ENCODE peak calls at places on chromosomes 6 and 20, in seven cellular contexts. One of them, this sample, is unnamed.

GRCh38 chr6:71254323-71254722 is 34.3 kb upstream of the OGFRL1 start:
- DNase-seq in GM13976: no peak
- DNase-seq in stimulated activated effector memory CD8-positive, alpha-beta T cell treated with anti-CD3 and anti-CD28 coated beads, Interleukin-12 subunit alpha, Interleukin-12 subunit beta, amount 100 ng/mL, for 72 hours: no peak
- DNase-seq in substantia nigra: no peak
- DNase-seq in NCI-H1436: no peak
- DNase-seq in stimulated activated CD4-positive, alpha-beta T cell treated with anti-CD3 and anti-CD28 coated beads, TNF-alpha, amount 100 ng/mL, for 48 hours: no peak
- DNase-seq in H7: no peak
- DNase-seq in this sample: no peak

GRCh38 chr6:35980991-35981645 is 43.3 kb downstream of the SLC26A8 start:
- DNase-seq in GM13976: no peak
- DNase-seq in stimulated activated effector memory CD8-positive, alpha-beta T cell treated with anti-CD3 and anti-CD28 coated beads, Interleukin-12 subunit alpha, Interleukin-12 subunit beta, amount 100 ng/mL, for 72 hours: no peak
- DNase-seq in substantia nigra: no peak
- DNase-seq in NCI-H1436: no peak
- DNase-seq in stimulated activated CD4-positive, alpha-beta T cell treated with anti-CD3 and anti-CD28 coated beads, TNF-alpha, amount 100 ng/mL, for 48 hours: no peak
- DNase-seq in H7: no peak
- DNase-seq in this sample: no peak

GRCh38 chr6:151196571-151196970 is 43.2 kb upstream of the AKAP12 start:
- DNase-seq in GM13976: no peak
- DNase-seq in stimulated activated effector memory CD8-positive, alpha-beta T cell treated with anti-CD3 and anti-CD28 coated beads, Interleukin-12 subunit alpha, Interleukin-12 subunit beta, amount 100 ng/mL, for 72 hours: no peak
- DNase-seq in substantia nigra: no peak
- DNase-seq in NCI-H1436: no peak
- DNase-seq in stimulated activated CD4-positive, alpha-beta T cell treated with anti-CD3 and anti-CD28 coated beads, TNF-alpha, amount 100 ng/mL, for 48 hours: no peak
- DNase-seq in H7: no peak
- DNase-seq in this sample: no peak

GRCh38 chr6:140043762-140044378 is 669.4 kb upstream of the CITED2 start:
- DNase-seq in GM13976: no peak
- DNase-seq in stimulated activated effector memory CD8-positive, alpha-beta T cell treated with anti-CD3 and anti-CD28 coated beads, Interleukin-12 subunit alpha, Interleukin-12 subunit beta, amount 100 ng/mL, for 72 hours: no peak
- DNase-seq in substantia nigra: no peak
- DNase-seq in NCI-H1436: no peak
- DNase-seq in stimulated activated CD4-positive, alpha-beta T cell treated with anti-CD3 and anti-CD28 coated beads, TNF-alpha, amount 100 ng/mL, for 48 hours: no peak
- DNase-seq in H7: no peak
- DNase-seq in this sample: no peak

GRCh38 chr6:108127056-108127455 is 38.8 kb upstream of the NR2E1 start:
- DNase-seq in GM13976: no peak
- DNase-seq in stimulated activated effector memory CD8-positive, alpha-beta T cell treated with anti-CD3 and anti-CD28 coated beads, Interleukin-12 subunit alpha, Interleukin-12 subunit beta, amount 100 ng/mL, for 72 hours: no peak
- DNase-seq in substantia nigra: no peak
- DNase-seq in NCI-H1436: no peak
- DNase-seq in stimulated activated CD4-positive, alpha-beta T cell treated with anti-CD3 and anti-CD28 coated beads, TNF-alpha, amount 100 ng/mL, for 48 hours: no peak
- DNase-seq in H7: no peak
- DNase-seq in this sample: no peak

GRCh38 chr6:35177586-35177985 is 36.2 kb upstream of the SCUBE3 start:
- DNase-seq in GM13976: no peak
- DNase-seq in stimulated activated effector memory CD8-positive, alpha-beta T cell treated with anti-CD3 and anti-CD28 coated beads, Interleukin-12 subunit alpha, Interleukin-12 subunit beta, amount 100 ng/mL, for 72 hours: no peak
- DNase-seq in substantia nigra: no peak
- DNase-seq in NCI-H1436: no peak
- DNase-seq in stimulated activated CD4-positive, alpha-beta T cell treated with anti-CD3 and anti-CD28 coated beads, TNF-alpha, amount 100 ng/mL, for 48 hours: no peak
- DNase-seq in H7: no peak
- DNase-seq in this sample: no peak

GRCh38 chr20:12110711-12111110 is 193.0 kb downstream of the BTBD3 start:
- DNase-seq in GM13976: no peak
- DNase-seq in stimulated activated effector memory CD8-positive, alpha-beta T cell treated with anti-CD3 and anti-CD28 coated beads, Interleukin-12 subunit alpha, Interleukin-12 subunit beta, amount 100 ng/mL, for 72 hours: no peak
- DNase-seq in substantia nigra: no peak
- DNase-seq in NCI-H1436: no peak
- DNase-seq in stimulated activated CD4-positive, alpha-beta T cell treated with anti-CD3 and anti-CD28 coated beads, TNF-alpha, amount 100 ng/mL, for 48 hours: no peak
- DNase-seq in H7: no peak
- DNase-seq in this sample: no peak

GRCh38 chr20:59231124-59231804 is 67.6 kb downstream of the ZNF831 start:
- DNase-seq in GM13976: no peak
- DNase-seq in stimulated activated effector memory CD8-positive, alpha-beta T cell treated with anti-CD3 and anti-CD28 coated beads, Interleukin-12 subunit alpha, Interleukin-12 subunit beta, amount 100 ng/mL, for 72 hours: no peak
- DNase-seq in substantia nigra: no peak
- DNase-seq in NCI-H1436: no peak
- DNase-seq in stimulated activated CD4-positive, alpha-beta T cell treated with anti-CD3 and anti-CD28 coated beads, TNF-alpha, amount 100 ng/mL, for 48 hours: no peak
- DNase-seq in H7: no peak
- DNase-seq in this sample: no peak

GRCh38 chr20:2749343-2749950 is 51.0 kb downstream of the CPXM1 start:
- DNase-seq in GM13976: no peak
- DNase-seq in stimulated activated effector memory CD8-positive, alpha-beta T cell treated with anti-CD3 and anti-CD28 coated beads, Interleukin-12 subunit alpha, Interleukin-12 subunit beta, amount 100 ng/mL, for 72 hours: no peak
- DNase-seq in substantia nigra: no peak
- DNase-seq in NCI-H1436: no peak
- DNase-seq in stimulated activated CD4-positive, alpha-beta T cell treated with anti-CD3 and anti-CD28 coated beads, TNF-alpha, amount 100 ng/mL, for 48 hours: no peak
- DNase-seq in H7: no peak
- DNase-seq in this sample: no peak

GRCh38 chr6:35719830-35720733 is 16.8 kb upstream of the ARMC12 start:
- DNase-seq in GM13976: peak
- DNase-seq in stimulated activated effector memory CD8-positive, alpha-beta T cell treated with anti-CD3 and anti-CD28 coated beads, Interleukin-12 subunit alpha, Interleukin-12 subunit beta, amount 100 ng/mL, for 72 hours: no peak
- DNase-seq in substantia nigra: no peak
- DNase-seq in NCI-H1436: no peak
- DNase-seq in stimulated activated CD4-positive, alpha-beta T cell treated with anti-CD3 and anti-CD28 coated beads, TNF-alpha, amount 100 ng/mL, for 48 hours: no peak
- DNase-seq in H7: peak
- DNase-seq in this sample: peak

GRCh38 chr20:16485406-16485805 is 87.8 kb downstream of the KIF16B start:
- DNase-seq in GM13976: no peak
- DNase-seq in stimulated activated effector memory CD8-positive, alpha-beta T cell treated with anti-CD3 and anti-CD28 coated beads, Interleukin-12 subunit alpha, Interleukin-12 subunit beta, amount 100 ng/mL, for 72 hours: no peak
- DNase-seq in substantia nigra: no peak
- DNase-seq in NCI-H1436: no peak
- DNase-seq in stimulated activated CD4-positive, alpha-beta T cell treated with anti-CD3 and anti-CD28 coated beads, TNF-alpha, amount 100 ng/mL, for 48 hours: no peak
- DNase-seq in H7: no peak
- DNase-seq in this sample: no peak

GRCh38 chr6:31081872-31082271 is 30.5 kb downstream of the C6orf15 start:
- DNase-seq in GM13976: no peak
- DNase-seq in stimulated activated effector memory CD8-positive, alpha-beta T cell treated with anti-CD3 and anti-CD28 coated beads, Interleukin-12 subunit alpha, Interleukin-12 subunit beta, amount 100 ng/mL, for 72 hours: no peak
- DNase-seq in substantia nigra: no peak
- DNase-seq in NCI-H1436: no peak
- DNase-seq in stimulated activated CD4-positive, alpha-beta T cell treated with anti-CD3 and anti-CD28 coated beads, TNF-alpha, amount 100 ng/mL, for 48 hours: no peak
- DNase-seq in H7: no peak
- DNase-seq in this sample: no peak

GRCh38 chr6:6749791-6750434 is 161.4 kb downstream of the LY86 start:
- DNase-seq in GM13976: no peak
- DNase-seq in stimulated activated effector memory CD8-positive, alpha-beta T cell treated with anti-CD3 and anti-CD28 coated beads, Interleukin-12 subunit alpha, Interleukin-12 subunit beta, amount 100 ng/mL, for 72 hours: no peak
- DNase-seq in substantia nigra: peak
- DNase-seq in NCI-H1436: no peak
- DNase-seq in stimulated activated CD4-positive, alpha-beta T cell treated with anti-CD3 and anti-CD28 coated beads, TNF-alpha, amount 100 ng/mL, for 48 hours: peak
- DNase-seq in H7: peak
- DNase-seq in this sample: no peak

GRCh38 chr20:46119028-46119546 is 973 bp downstream of the CD40 start:
- DNase-seq in GM13976: peak
- DNase-seq in stimulated activated effector memory CD8-positive, alpha-beta T cell treated with anti-CD3 and anti-CD28 coated beads, Interleukin-12 subunit alpha, Interleukin-12 subunit beta, amount 100 ng/mL, for 72 hours: no peak
- DNase-seq in substantia nigra: no peak
- DNase-seq in NCI-H1436: no peak
- DNase-seq in stimulated activated CD4-positive, alpha-beta T cell treated with anti-CD3 and anti-CD28 coated beads, TNF-alpha, amount 100 ng/mL, for 48 hours: no peak
- DNase-seq in H7: no peak
- DNase-seq in this sample: no peak

GRCh38 chr6:71289039-71289801 is 609 bp downstream of the OGFRL1 start:
- DNase-seq in GM13976: no peak
- DNase-seq in stimulated activated effector memory CD8-positive, alpha-beta T cell treated with anti-CD3 and anti-CD28 coated beads, Interleukin-12 subunit alpha, Interleukin-12 subunit beta, amount 100 ng/mL, for 72 hours: peak
- DNase-seq in substantia nigra: no peak
- DNase-seq in NCI-H1436: no peak
- DNase-seq in stimulated activated CD4-positive, alpha-beta T cell treated with anti-CD3 and anti-CD28 coated beads, TNF-alpha, amount 100 ng/mL, for 48 hours: peak
- DNase-seq in H7: peak
- DNase-seq in this sample: no peak

GRCh38 chr6:89260310-89260709 is 43.2 kb upstream of the GABRR1 start:
- DNase-seq in GM13976: peak
- DNase-seq in stimulated activated effector memory CD8-positive, alpha-beta T cell treated with anti-CD3 and anti-CD28 coated beads, Interleukin-12 subunit alpha, Interleukin-12 subunit beta, amount 100 ng/mL, for 72 hours: no peak
- DNase-seq in substantia nigra: no peak
- DNase-seq in NCI-H1436: no peak
- DNase-seq in stimulated activated CD4-positive, alpha-beta T cell treated with anti-CD3 and anti-CD28 coated beads, TNF-alpha, amount 100 ng/mL, for 48 hours: no peak
- DNase-seq in H7: no peak
- DNase-seq in this sample: no peak

GRCh38 chr6:27138837-27139752 is 108.4 kb upstream of the PRSS16 start:
- DNase-seq in GM13976: peak
- DNase-seq in stimulated activated effector memory CD8-positive, alpha-beta T cell treated with anti-CD3 and anti-CD28 coated beads, Interleukin-12 subunit alpha, Interleukin-12 subunit beta, amount 100 ng/mL, for 72 hours: peak
- DNase-seq in substantia nigra: no peak
- DNase-seq in NCI-H1436: no peak
- DNase-seq in stimulated activated CD4-positive, alpha-beta T cell treated with anti-CD3 and anti-CD28 coated beads, TNF-alpha, amount 100 ng/mL, for 48 hours: peak
- DNase-seq in H7: peak
- DNase-seq in this sample: no peak

GRCh38 chr20:57708694-57709673 is 831 bp downstream of the PMEPA1 start:
- DNase-seq in GM13976: no peak
- DNase-seq in stimulated activated effector memory CD8-positive, alpha-beta T cell treated with anti-CD3 and anti-CD28 coated beads, Interleukin-12 subunit alpha, Interleukin-12 subunit beta, amount 100 ng/mL, for 72 hours: no peak
- DNase-seq in substantia nigra: no peak
- DNase-seq in NCI-H1436: no peak
- DNase-seq in stimulated activated CD4-positive, alpha-beta T cell treated with anti-CD3 and anti-CD28 coated beads, TNF-alpha, amount 100 ng/mL, for 48 hours: no peak
- DNase-seq in H7: peak
- DNase-seq in this sample: no peak

GRCh38 chr6:8674088-8674487 is 238.7 kb upstream of the SLC35B3 start:
- DNase-seq in GM13976: no peak
- DNase-seq in stimulated activated effector memory CD8-positive, alpha-beta T cell treated with anti-CD3 and anti-CD28 coated beads, Interleukin-12 subunit alpha, Interleukin-12 subunit beta, amount 100 ng/mL, for 72 hours: no peak
- DNase-seq in substantia nigra: no peak
- DNase-seq in NCI-H1436: no peak
- DNase-seq in stimulated activated CD4-positive, alpha-beta T cell treated with anti-CD3 and anti-CD28 coated beads, TNF-alpha, amount 100 ng/mL, for 48 hours: no peak
- DNase-seq in H7: no peak
- DNase-seq in this sample: no peak

GRCh38 chr20:18058661-18059467 is 1.1 kb upstream of the OVOL2 start:
- DNase-seq in GM13976: peak
- DNase-seq in stimulated activated effector memory CD8-positive, alpha-beta T cell treated with anti-CD3 and anti-CD28 coated beads, Interleukin-12 subunit alpha, Interleukin-12 subunit beta, amount 100 ng/mL, for 72 hours: no peak
- DNase-seq in substantia nigra: no peak
- DNase-seq in NCI-H1436: peak
- DNase-seq in stimulated activated CD4-positive, alpha-beta T cell treated with anti-CD3 and anti-CD28 coated beads, TNF-alpha, amount 100 ng/mL, for 48 hours: no peak
- DNase-seq in H7: peak
- DNase-seq in this sample: no peak

GRCh38 chr6:133953634-133954415 is 801 bp downstream of the TBPL1 start:
- DNase-seq in GM13976: no peak
- DNase-seq in stimulated activated effector memory CD8-positive, alpha-beta T cell treated with anti-CD3 and anti-CD28 coated beads, Interleukin-12 subunit alpha, Interleukin-12 subunit beta, amount 100 ng/mL, for 72 hours: no peak
- DNase-seq in substantia nigra: no peak
- DNase-seq in NCI-H1436: no peak
- DNase-seq in stimulated activated CD4-positive, alpha-beta T cell treated with anti-CD3 and anti-CD28 coated beads, TNF-alpha, amount 100 ng/mL, for 48 hours: no peak
- DNase-seq in H7: no peak
- DNase-seq in this sample: no peak